ENCODE peak calls at places on chromosomes 1 and 21, in ten cellular contexts. One of them, this sample, is unnamed.

GRCh38 chr1:45493116-45493697 is 2.2 kb upstream of the TESK2 start:
- DNase-seq in cardiac muscle cell: peak; percentile 73
- DNase-seq in sigmoid colon: no peak
- DNase-seq in astrocyte: no peak
- DNase-seq in bronchial epithelial cell: peak; percentile 52
- DNase-seq in Panc1: peak; percentile 42
- DNase-seq in aorta: no peak
- DNase-seq in IMR-90: peak; percentile 51
- DNase-seq in GM06990: no peak
- DNase-seq in endodermal cell: peak; percentile 78
- DNase-seq in this sample: peak; percentile 40

GRCh38 chr1:174998569-174999215 is 1.1 kb upstream of the CACYBP start:
- DNase-seq in cardiac muscle cell: peak; percentile 62
- DNase-seq in sigmoid colon: no peak
- DNase-seq in astrocyte: peak; percentile 39
- DNase-seq in bronchial epithelial cell: peak; percentile 68
- DNase-seq in Panc1: peak; percentile 48
- DNase-seq in aorta: no peak
- DNase-seq in IMR-90: peak; percentile 36
- DNase-seq in GM06990: no peak
- DNase-seq in endodermal cell: peak; percentile 63
- DNase-seq in this sample: peak; percentile 23

GRCh38 chr1:18144921-18145699 is 37.5 kb downstream of the IGSF21 start:
- DNase-seq in cardiac muscle cell: no peak
- DNase-seq in sigmoid colon: no peak
- DNase-seq in astrocyte: no peak
- DNase-seq in bronchial epithelial cell: no peak
- DNase-seq in Panc1: no peak
- DNase-seq in aorta: no peak
- DNase-seq in IMR-90: no peak
- DNase-seq in GM06990: no peak
- DNase-seq in endodermal cell: no peak
- DNase-seq in this sample: no peak

GRCh38 chr1:173779946-173780345 is 44.5 kb upstream of the DARS2 start:
- DNase-seq in cardiac muscle cell: no peak
- DNase-seq in sigmoid colon: no peak
- DNase-seq in astrocyte: no peak
- DNase-seq in bronchial epithelial cell: no peak
- DNase-seq in Panc1: no peak
- DNase-seq in aorta: no peak
- DNase-seq in IMR-90: no peak
- DNase-seq in GM06990: no peak
- DNase-seq in endodermal cell: no peak
- DNase-seq in this sample: no peak

GRCh38 chr1:234683856-234684632 is 74.1 kb upstream of the IRF2BP2 start:
- DNase-seq in cardiac muscle cell: peak; percentile 86
- DNase-seq in sigmoid colon: peak; percentile 91
- DNase-seq in astrocyte: peak; percentile 56
- DNase-seq in bronchial epithelial cell: peak; percentile 93
- DNase-seq in Panc1: peak; percentile 64
- DNase-seq in aorta: no peak
- DNase-seq in IMR-90: peak; percentile 75
- DNase-seq in GM06990: no peak
- DNase-seq in endodermal cell: peak; percentile 66
- DNase-seq in this sample: no peak

GRCh38 chr1:69263982-69264381 is 303.7 kb upstream of the LRRC7 start:
- DNase-seq in cardiac muscle cell: peak; percentile 78
- DNase-seq in sigmoid colon: no peak
- DNase-seq in astrocyte: peak; percentile 73
- DNase-seq in bronchial epithelial cell: peak; percentile 10
- DNase-seq in Panc1: no peak
- DNase-seq in aorta: peak; percentile 55
- DNase-seq in IMR-90: no peak
- DNase-seq in GM06990: no peak
- DNase-seq in endodermal cell: no peak
- DNase-seq in this sample: no peak

GRCh38 chr21:33230518-33231324 is 983 bp downstream of the IFNAR2 start:
- DNase-seq in cardiac muscle cell: peak; percentile 58
- DNase-seq in sigmoid colon: peak; percentile 76
- DNase-seq in astrocyte: peak; percentile 56
- DNase-seq in bronchial epithelial cell: peak; percentile 91
- DNase-seq in Panc1: no peak
- DNase-seq in aorta: peak; percentile 71
- DNase-seq in IMR-90: peak; percentile 75
- DNase-seq in GM06990: peak; percentile 81
- DNase-seq in endodermal cell: peak; percentile 86
- DNase-seq in this sample: peak; percentile 48

GRCh38 chr1:17789926-17790325 is 34.8 kb downstream of the ACTL8 start:
- DNase-seq in cardiac muscle cell: no peak
- DNase-seq in sigmoid colon: no peak
- DNase-seq in astrocyte: no peak
- DNase-seq in bronchial epithelial cell: no peak
- DNase-seq in Panc1: no peak
- DNase-seq in aorta: no peak
- DNase-seq in IMR-90: no peak
- DNase-seq in GM06990: no peak
- DNase-seq in endodermal cell: no peak
- DNase-seq in this sample: no peak

GRCh38 chr21:34526618-34527290 is 14.7 kb upstream of the KCNE1 start:
- DNase-seq in cardiac muscle cell: peak; percentile 100
- DNase-seq in sigmoid colon: peak; percentile 92
- DNase-seq in astrocyte: peak; percentile 100
- DNase-seq in bronchial epithelial cell: peak; percentile 99
- DNase-seq in Panc1: peak; percentile 90
- DNase-seq in aorta: peak; percentile 85
- DNase-seq in IMR-90: peak; percentile 100
- DNase-seq in GM06990: no peak
- DNase-seq in endodermal cell: peak; percentile 82
- DNase-seq in this sample: no peak

GRCh38 chr1:51666463-51666862 is 49.6 kb downstream of the OSBPL9 start:
- DNase-seq in cardiac muscle cell: peak; percentile 86
- DNase-seq in sigmoid colon: no peak
- DNase-seq in astrocyte: peak; percentile 96
- DNase-seq in bronchial epithelial cell: no peak
- DNase-seq in Panc1: no peak
- DNase-seq in aorta: no peak
- DNase-seq in IMR-90: peak; percentile 69
- DNase-seq in GM06990: no peak
- DNase-seq in endodermal cell: no peak
- DNase-seq in this sample: no peak

DNA sequence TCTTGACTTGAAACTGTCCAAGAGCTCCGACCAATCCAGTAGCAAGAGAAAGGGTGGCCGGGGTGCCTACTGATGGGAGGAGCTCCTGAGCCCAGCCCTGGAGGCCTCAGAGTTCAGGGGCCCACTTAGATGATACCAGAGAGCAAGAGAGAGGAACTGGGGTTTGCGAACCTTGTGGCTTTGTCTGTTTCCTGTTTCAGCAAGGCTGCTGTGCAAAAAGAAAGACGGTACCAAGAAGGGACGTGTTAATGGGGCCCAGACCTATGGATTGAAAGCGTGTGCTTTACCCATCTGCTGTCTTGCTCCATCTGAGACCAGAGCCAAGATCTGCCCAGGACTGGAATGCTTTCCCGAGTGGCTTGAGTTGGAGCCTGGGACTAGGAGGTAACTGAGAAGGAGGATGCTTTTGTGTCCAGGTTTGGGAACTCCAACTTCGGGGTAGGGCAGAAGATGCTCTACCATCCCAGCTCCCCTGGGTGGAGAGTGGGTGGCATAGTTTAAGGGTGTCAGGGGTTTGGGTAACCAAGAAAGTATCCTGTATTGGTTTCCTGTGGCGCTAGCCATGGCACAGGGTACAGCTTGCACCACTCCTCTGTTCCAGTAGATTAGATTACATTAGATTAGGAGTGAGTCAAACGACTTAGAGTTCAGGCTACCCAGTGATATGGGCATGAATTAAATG is at the start of gene TRAF3IP3:
- DNase-seq in cardiac muscle cell: no peak
- DNase-seq in sigmoid colon: no peak
- DNase-seq in astrocyte: no peak
- DNase-seq in bronchial epithelial cell: no peak
- DNase-seq in Panc1: no peak
- DNase-seq in aorta: peak; percentile 73
- DNase-seq in IMR-90: no peak
- DNase-seq in GM06990: peak; percentile 69
- DNase-seq in endodermal cell: no peak
- DNase-seq in this sample: no peak
- H3K4me3 ChIP-seq in cardiac muscle cell: no peak within 1 kb of the TSS
- H3K4me3 ChIP-seq in sigmoid colon: no peak within 1 kb of the TSS
- H3K4me3 ChIP-seq in astrocyte: no peak within 1 kb of the TSS
- H3K4me3 ChIP-seq in bronchial epithelial cell: no peak within 1 kb of the TSS
- H3K4me3 ChIP-seq in Panc1: no peak within 1 kb of the TSS
- H3K4me3 ChIP-seq in aorta: no peak within 1 kb of the TSS
- H3K4me3 ChIP-seq in IMR-90: no peak within 1 kb of the TSS
- H3K4me3 ChIP-seq in GM06990: peak within 1 kb of the TSS; percentile 70
- H3K4me3 ChIP-seq in endodermal cell: no peak within 1 kb of the TSS
- H3K4me3 ChIP-seq in this sample: no peak within 1 kb of the TSS

DNA sequence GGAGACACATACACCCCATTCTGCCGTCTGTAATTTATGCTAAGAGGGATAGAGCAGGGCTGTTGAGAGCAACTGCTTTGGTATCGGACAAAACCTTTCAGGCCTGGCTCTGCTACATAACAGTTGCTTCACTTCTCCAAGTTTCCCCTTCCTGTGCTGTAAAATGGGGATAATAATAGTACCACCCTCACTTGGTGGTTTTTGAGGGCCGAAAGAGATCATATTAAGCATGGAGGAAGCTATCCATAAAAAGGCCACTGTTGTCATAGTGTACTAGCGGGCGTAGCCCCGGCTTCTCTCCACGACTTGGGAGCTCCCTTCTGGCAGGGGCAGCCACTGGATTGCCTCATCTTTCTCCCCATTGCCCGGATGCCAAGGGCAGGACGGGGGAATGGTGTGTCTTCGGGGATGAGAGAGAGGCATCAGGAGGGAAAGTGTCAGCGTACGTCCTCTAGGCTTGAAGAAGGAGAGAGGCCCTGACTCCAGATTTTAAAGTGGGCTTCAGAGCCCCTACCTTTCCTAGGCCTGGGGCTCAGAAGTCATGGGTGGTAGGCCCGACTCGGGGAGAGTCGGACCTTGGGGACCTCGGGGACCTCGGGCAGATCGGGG is 580 bp upstream of the MFSD2A start:
- DNase-seq in cardiac muscle cell: no peak
- DNase-seq in sigmoid colon: no peak
- DNase-seq in astrocyte: no peak
- DNase-seq in bronchial epithelial cell: no peak
- DNase-seq in Panc1: no peak
- DNase-seq in aorta: peak; percentile 74
- DNase-seq in IMR-90: no peak
- DNase-seq in GM06990: no peak
- DNase-seq in endodermal cell: no peak
- DNase-seq in this sample: no peak
- H3K4me3 ChIP-seq in cardiac muscle cell: peak overlapping the region; percentile 24
- H3K4me3 ChIP-seq in sigmoid colon: peak overlapping the region; percentile 46
- H3K4me3 ChIP-seq in astrocyte: peak overlapping the region; percentile 28
- H3K4me3 ChIP-seq in bronchial epithelial cell: peak overlapping the region; percentile 76
- H3K4me3 ChIP-seq in Panc1: peak overlapping the region; percentile 53
- H3K4me3 ChIP-seq in aorta: no peak overlapping the region
- H3K4me3 ChIP-seq in IMR-90: no peak overlapping the region
- H3K4me3 ChIP-seq in GM06990: peak overlapping the region; percentile 49
- H3K4me3 ChIP-seq in endodermal cell: no peak overlapping the region
- H3K4me3 ChIP-seq in this sample: no peak overlapping the region

GRCh38 chr1:41241748-41242644 is at the start of gene SCMH1:
- DNase-seq in cardiac muscle cell: peak; percentile 60
- DNase-seq in sigmoid colon: peak; percentile 72
- DNase-seq in astrocyte: peak; percentile 12
- DNase-seq in bronchial epithelial cell: no peak
- DNase-seq in Panc1: no peak
- DNase-seq in aorta: peak; percentile 61
- DNase-seq in IMR-90: peak; percentile 12
- DNase-seq in GM06990: peak; percentile 75
- DNase-seq in endodermal cell: peak; percentile 86
- DNase-seq in this sample: peak; percentile 55

GRCh38 chr1:41245659-41246058 is 3.6 kb upstream of the SCMH1 start:
- DNase-seq in cardiac muscle cell: peak; percentile 67
- DNase-seq in sigmoid colon: no peak
- DNase-seq in astrocyte: peak; percentile 80
- DNase-seq in bronchial epithelial cell: no peak
- DNase-seq in Panc1: no peak
- DNase-seq in aorta: no peak
- DNase-seq in IMR-90: peak; percentile 38
- DNase-seq in GM06990: no peak
- DNase-seq in endodermal cell: no peak
- DNase-seq in this sample: no peak

GRCh38 chr1:41242645-41243171 is 602 bp upstream of the SCMH1 start:
- DNase-seq in cardiac muscle cell: no peak
- DNase-seq in sigmoid colon: no peak
- DNase-seq in astrocyte: no peak
- DNase-seq in bronchial epithelial cell: no peak
- DNase-seq in Panc1: no peak
- DNase-seq in aorta: no peak
- DNase-seq in IMR-90: no peak
- DNase-seq in GM06990: peak; percentile 70
- DNase-seq in endodermal cell: no peak
- DNase-seq in this sample: no peak

GRCh38 chr1:41240806-41241747 is 1.0 kb downstream of the SCMH1 start:
- DNase-seq in cardiac muscle cell: peak; percentile 54
- DNase-seq in sigmoid colon: peak; percentile 84
- DNase-seq in astrocyte: peak; percentile 5
- DNase-seq in bronchial epithelial cell: no peak
- DNase-seq in Panc1: no peak
- DNase-seq in aorta: peak; percentile 75
- DNase-seq in IMR-90: peak; percentile 17
- DNase-seq in GM06990: peak; percentile 80
- DNase-seq in endodermal cell: peak; percentile 76
- DNase-seq in this sample: peak; percentile 58

DNA sequence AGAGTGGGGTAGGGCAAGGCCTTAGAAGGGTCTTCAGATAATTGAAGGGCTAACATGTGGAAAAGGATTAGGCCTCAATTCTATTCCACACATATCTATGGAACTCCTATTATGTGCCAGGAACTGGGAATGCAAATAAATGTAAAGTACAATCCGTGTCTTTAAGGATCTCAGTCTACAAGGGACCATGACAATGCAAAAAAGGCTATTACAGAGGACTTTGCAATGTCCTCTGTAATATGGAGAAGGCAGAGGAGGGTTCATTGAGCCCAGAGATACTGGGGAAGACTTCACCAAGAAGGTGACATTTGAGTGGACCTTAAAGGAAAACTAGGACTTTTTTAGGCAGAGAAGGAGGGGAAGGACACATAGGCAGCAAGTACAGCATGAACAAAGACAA is 4.5 kb upstream of the SCMH1 start:
- DNase-seq in cardiac muscle cell: no peak
- DNase-seq in sigmoid colon: no peak
- DNase-seq in astrocyte: no peak
- DNase-seq in bronchial epithelial cell: no peak
- DNase-seq in Panc1: no peak
- DNase-seq in aorta: no peak
- DNase-seq in IMR-90: no peak
- DNase-seq in GM06990: no peak
- DNase-seq in endodermal cell: no peak
- DNase-seq in this sample: no peak
- H3K4me3 ChIP-seq in cardiac muscle cell: no peak overlapping the region
- H3K4me3 ChIP-seq in sigmoid colon: no peak overlapping the region
- H3K4me3 ChIP-seq in astrocyte: no peak overlapping the region
- H3K4me3 ChIP-seq in bronchial epithelial cell: no peak overlapping the region
- H3K4me3 ChIP-seq in Panc1: no peak overlapping the region
- H3K4me3 ChIP-seq in aorta: no peak overlapping the region
- H3K4me3 ChIP-seq in IMR-90: no peak overlapping the region
- H3K4me3 ChIP-seq in GM06990: no peak overlapping the region
- H3K4me3 ChIP-seq in endodermal cell: no peak overlapping the region
- H3K4me3 ChIP-seq in this sample: no peak overlapping the region

GRCh38 chr21:39386899-39387298 is 38.0 kb upstream of the HMGN1 start:
- DNase-seq in cardiac muscle cell: no peak
- DNase-seq in sigmoid colon: no peak
- DNase-seq in astrocyte: no peak
- DNase-seq in bronchial epithelial cell: no peak
- DNase-seq in Panc1: no peak
- DNase-seq in aorta: no peak
- DNase-seq in IMR-90: no peak
- DNase-seq in GM06990: no peak
- DNase-seq in endodermal cell: no peak
- DNase-seq in this sample: no peak
- H3K4me3 ChIP-seq in cardiac muscle cell: no peak overlapping the region
- H3K4me3 ChIP-seq in sigmoid colon: no peak overlapping the region
- H3K4me3 ChIP-seq in astrocyte: peak overlapping the region; percentile 51
- H3K4me3 ChIP-seq in bronchial epithelial cell: no peak overlapping the region
- H3K4me3 ChIP-seq in Panc1: no peak overlapping the region
- H3K4me3 ChIP-seq in aorta: no peak overlapping the region
- H3K4me3 ChIP-seq in IMR-90: no peak overlapping the region
- H3K4me3 ChIP-seq in GM06990: no peak overlapping the region
- H3K4me3 ChIP-seq in endodermal cell: no peak overlapping the region
- H3K4me3 ChIP-seq in this sample: peak overlapping the region; percentile 40